ENCODE peak calls at places on chromosomes 11 and 22, in five cellular contexts. L is IMR-90, J is HepG2, F is GM12878, W is K562. P is an unnamed sample.

GRCh38 chr11:37905707-37906417 is 1307.8 kb upstream of the RAG2 start:
- DNase-seq in J (no peak), L (no peak), W (no peak), F (no peak), P (no peak)

GRCh38 chr11:363948-364761 is 5.1 kb upstream of the B4GALNT4 start:
- DNase-seq in F (no peak), J (peak), L (no peak), W (no peak), P (peak)

GRCh38 chr11:95147364-95147905 is 57.8 kb downstream of the ENDOD1 start:
- DNase-seq in L (peak), W (peak), F (no peak), J (peak), P (peak)

GRCh38 chr11:86559311-86559945 is 113.0 kb downstream of the ME3 start:
- DNase-seq in F (no peak), W (no peak), J (no peak), L (peak), P (no peak)

GRCh38 chr11:64947202-64947814 is 11.6 kb upstream of the GPHA2 start:
- DNase-seq in W (peak), J (no peak), F (no peak), L (no peak), P (no peak)

GRCh38 chr22:34019190-34019845 is 99.0 kb upstream of the LARGE1 start:
- DNase-seq in J (no peak), F (no peak), W (no peak), L (no peak), P (no peak)

GRCh38 chr22:44211946-44212930 is 31.5 kb downstream of the PARVG start:
- DNase-seq in W (no peak), J (no peak), F (no peak), L (peak), P (peak)

GRCh38 chr22:19422440-19423301 is 8.9 kb downstream of the HIRA start:
- DNase-seq in F (no peak), L (no peak), W (no peak), J (no peak), P (no peak)

GRCh38 chr11:71342116-71342515 is 89.7 kb upstream of the SHANK2 start:
- DNase-seq in J (no peak), F (no peak), L (peak), W (no peak), P (no peak)

GRCh38 chr11:78560826-78561484 is 13.7 kb downstream of the NARS2 start:
- DNase-seq in L (no peak), W (no peak), F (no peak), J (peak), P (no peak)

GRCh38 chr11:14764899-14765527 is 121.4 kb downstream of the PDE3B start:
- DNase-seq in L (peak), W (peak), J (no peak), F (peak), P (peak)

GRCh38 chr22:38176170-38176741 is 5.4 kb downstream of the PLA2G6 start:
- DNase-seq in L (peak), J (no peak), F (peak), W (no peak), P (no peak)

GRCh38 chr22:35956850-35957249 is 71.8 kb downstream of the RBFOX2 start:
- DNase-seq in W (no peak), J (no peak), F (peak), L (no peak), P (no peak)

GRCh38 chr11:69746140-69746539 is 29.0 kb downstream of the FGF4 start:
- DNase-seq in J (no peak), L (no peak), W (no peak), F (no peak), P (no peak)

GRCh38 chr11:128210148-128210940 is 377.0 kb downstream of the ETS1 start:
- DNase-seq in W (no peak), J (peak), L (peak), F (no peak), P (no peak)

GRCh38 chr22:38299758-38300157 is 17.5 kb downstream of the CSNK1E start:
- DNase-seq in L (no peak), F (no peak), W (no peak), J (no peak), P (no peak)

GRCh38 chr11:99275521-99275920 is 254.8 kb downstream of the CNTN5 start:
- DNase-seq in L (no peak), F (no peak), W (no peak), J (no peak), P (no peak)

GRCh38 chr11:5992604-5993251 is 5.9 kb upstream of the OR52L1 start:
- DNase-seq in F (no peak), J (peak), W (peak), L (peak), P (peak)
- TF ChIP-seq MXI1 in F (no peak), J (no peak), W (no peak), L (no peak), P (no peak)

DNA sequence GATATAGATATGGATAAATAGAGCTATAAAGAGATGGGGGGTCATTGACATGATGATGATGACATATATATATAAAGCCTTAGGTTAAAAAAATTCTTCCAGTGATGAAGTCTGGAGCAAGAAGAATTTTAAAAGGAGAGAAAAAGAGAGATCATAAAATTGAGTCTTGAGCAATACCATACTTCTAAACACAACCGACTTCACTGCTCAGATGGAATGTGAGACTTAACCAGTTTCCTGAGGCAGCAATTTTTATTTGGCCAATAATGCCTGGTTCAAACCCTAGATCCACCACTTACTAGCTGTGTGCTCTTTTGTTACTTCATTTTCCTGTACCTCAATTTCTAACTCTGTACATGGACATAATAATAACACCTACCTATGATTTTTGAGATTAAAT is 229.5 kb downstream of the TTC28 start:
- DNase-seq in F (no peak), L (peak), J (no peak), W (no peak), P (no peak)
- TF ChIP-seq MXI1 in F (no peak), L (no peak), J (no peak), W (no peak), P (no peak)

GRCh38 chr11:118876261-118876660 is 7.4 kb upstream of the CXCR5 start:
- DNase-seq in L (no peak), J (no peak), F (no peak), W (no peak), P (no peak)
- TF ChIP-seq MXI1 in L (no peak), J (no peak), F (no peak), W (no peak), P (no peak)

GRCh38 chr11:66892926-66893325 is 36.1 kb downstream of the LRFN4 start:
- DNase-seq in J (no peak), W (no peak), L (peak), F (no peak), P (no peak)

GRCh38 chr11:66887531-66887930 is 30.7 kb downstream of the LRFN4 start:
- DNase-seq in J (no peak), W (no peak), L (no peak), F (no peak), P (no peak)

GRCh38 chr11:66889974-66890373 is 33.1 kb downstream of the LRFN4 start:
- DNase-seq in F (no peak), L (no peak), W (no peak), J (peak), P (no peak)

GRCh38 chr11:66888282-66888681 is 31.4 kb downstream of the LRFN4 start:
- DNase-seq in J (no peak), F (no peak), W (no peak), L (no peak), P (no peak)

DNA sequence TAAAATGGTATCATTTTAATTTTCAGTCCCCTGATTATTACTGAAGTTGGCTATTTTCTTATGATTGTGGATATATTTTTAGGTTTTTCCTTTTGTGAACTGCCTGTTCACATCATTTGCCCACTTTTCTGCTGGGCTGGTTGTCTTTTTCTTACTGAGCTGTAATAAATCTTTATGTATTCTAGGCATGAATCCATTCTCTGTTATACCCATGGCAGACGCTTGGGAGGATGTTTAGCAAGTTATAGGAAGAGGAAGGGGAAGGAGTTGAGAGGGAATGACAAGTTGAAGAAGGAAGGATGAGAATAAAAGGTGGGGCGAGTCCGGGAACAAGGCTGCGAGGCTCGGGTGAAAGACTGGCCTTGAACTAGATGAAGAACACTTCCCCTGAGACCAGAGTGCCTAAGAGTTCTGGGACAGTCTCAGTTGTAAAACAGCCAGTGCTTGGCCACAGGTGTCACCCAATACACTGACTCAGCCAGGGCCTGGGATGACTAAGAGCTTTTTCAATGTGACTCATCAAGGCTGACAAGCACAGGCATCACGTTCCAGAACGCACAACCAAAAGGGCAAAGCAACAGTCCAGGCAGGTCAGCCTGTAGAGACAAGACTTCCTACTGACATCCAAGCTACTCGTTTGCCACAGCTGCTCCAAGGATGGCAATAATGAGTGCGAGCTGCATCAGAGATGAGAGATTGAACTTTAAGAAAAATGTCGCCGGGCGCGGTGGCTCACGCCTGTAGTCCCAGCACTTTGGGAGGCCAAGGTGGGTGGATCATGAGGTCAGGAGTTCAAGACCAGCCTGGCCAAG is 35.2 kb downstream of the LRFN4 start:
- DNase-seq in F (peak), J (peak), L (peak), W (peak), P (no peak)
- TF ChIP-seq MXI1 in F (no peak), J (peak), L (no peak), W (no peak), P (no peak)

GRCh38 chr22:48188211-48188845 is 1425.9 kb downstream of the TBC1D22A start:
- DNase-seq in J (no peak), W (peak), L (no peak), F (no peak), P (no peak)
- TF ChIP-seq MXI1 in J (no peak), W (no peak), L (no peak), F (no peak), P (no peak)

GRCh38 chr11:104564921-104565580 is 333.2 kb downstream of the CASP12 start:
- DNase-seq in F (no peak), L (no peak), J (no peak), W (no peak), P (no peak)
- TF ChIP-seq MXI1 in F (no peak), L (no peak), J (no peak), W (no peak), P (no peak)

GRCh38 chr11:113618360-113618759 is 87.7 kb downstream of the TMPRSS5 start:
- DNase-seq in W (no peak), J (no peak), F (no peak), L (peak), P (no peak)
- TF ChIP-seq MXI1 in W (no peak), J (no peak), F (no peak), L (no peak), P (no peak)

GRCh38 chr11:33996498-33997454 is 54.8 kb upstream of the CAPRIN1 start:
- DNase-seq in F (peak), L (peak), J (peak), W (peak), P (peak)
- TF ChIP-seq MXI1 in F (peak), L (no peak), J (no peak), W (no peak), P (peak)

GRCh38 chr22:29517215-29517908 is 36.2 kb downstream of the THOC5 start:
- DNase-seq in L (no peak), F (no peak), W (no peak), J (no peak), P (peak)
- TF ChIP-seq MXI1 in L (no peak), F (no peak), W (no peak), J (no peak), P (no peak)

P was measured in SK-N-SH.